ENCODE peak calls at places on chromosomes 4 and X, in eight cellular contexts. J is transverse colon, A is heart left ventricle, Z is HFF-Myc, V is ascending aorta, N is lower leg skin, W is lower lobe of right lung, I is GM12864. B is an unnamed sample.

GRCh38 chr4:6480532-6481088 is 8.2 kb upstream of the PPP2R2C start:
- DNase-seq in J (no peak), A (no peak), Z (no peak), V (no peak), N (no peak), W (no peak), I (no peak), B (no peak)

GRCh38 chr4:143531368-143531767 is 17.9 kb downstream of the SMARCA5 start:
- DNase-seq in J (no peak), A (no peak), Z (no peak), V (no peak), N (no peak), W (no peak), I (no peak), B (peak; percentile 17)

GRCh38 chr4:15020502-15021286 is 18.4 kb downstream of the CPEB2 start:
- DNase-seq in J (no peak), A (no peak), Z (no peak), V (no peak), N (no peak), W (no peak), I (no peak), B (no peak)

GRCh38 chr4:78058591-78059523 is 1.7 kb downstream of the FRAS1 start:
- DNase-seq in J (peak; percentile 41), A (peak; percentile 65), Z (peak; percentile 12), V (no peak), N (peak; percentile 91), W (peak; percentile 61), I (no peak), B (peak; percentile 29)

GRCh38 chr4:74097631-74098550 is 1.1 kb downstream of the CXCL2 start:
- DNase-seq in J (peak; percentile 21), A (no peak), Z (no peak), V (no peak), N (no peak), W (no peak), I (no peak), B (no peak)

GRCh38 chr4:143405197-143405730 is 68.6 kb downstream of the GAB1 start:
- DNase-seq in J (no peak), A (no peak), Z (no peak), V (no peak), N (no peak), W (no peak), I (no peak), B (no peak)

GRCh38 chrX:15664487-15665444 is at the start of gene CLTRN:
- DNase-seq in J (no peak), A (no peak), Z (no peak), V (no peak), N (no peak), W (no peak), I (no peak), B (no peak)

GRCh38 chr4:54800831-54801530 is 143.2 kb downstream of the KIT start:
- DNase-seq in J (no peak), A (no peak), Z (no peak), V (no peak), N (no peak), W (no peak), I (no peak), B (no peak)

GRCh38 chr4:152138451-152138850 is 377.6 kb upstream of the GATB start:
- DNase-seq in J (no peak), A (no peak), Z (no peak), V (no peak), N (no peak), W (no peak), I (no peak), B (no peak)

GRCh38 chr4:66911898-66912297 is 633.4 kb downstream of the CENPC start:
- DNase-seq in J (no peak), A (no peak), Z (no peak), V (no peak), N (no peak), W (no peak), I (no peak), B (peak; percentile 87)

GRCh38 chrX:49003696-49004095 is 1.6 kb upstream of the GRIPAP1 start:
- DNase-seq in J (no peak), A (no peak), Z (no peak), V (no peak), N (no peak), W (no peak), I (no peak), B (no peak)

GRCh38 chrX:115901241-115901640 is 269.3 kb upstream of the AGTR2 start:
- DNase-seq in J (no peak), A (no peak), Z (no peak), V (no peak), N (no peak), W (no peak), I (no peak), B (no peak)

GRCh38 chr4:127829014-127829413 is 46.9 kb downstream of the HSPA4L start:
- DNase-seq in J (no peak), A (no peak), Z (no peak), V (no peak), N (no peak), W (no peak), I (peak; percentile 62), B (no peak)

GRCh38 chr4:116358633-116359222 is 726.6 kb downstream of the TRAM1L1 start:
- DNase-seq in J (peak; percentile 66), A (no peak), Z (peak; percentile 29), V (no peak), N (peak; percentile 83), W (peak; percentile 41), I (peak; percentile 46), B (peak; percentile 83)

GRCh38 chr4:149781150-149781549 is 34.5 kb downstream of the IQCM start:
- DNase-seq in J (no peak), A (no peak), Z (peak; percentile 52), V (no peak), N (no peak), W (no peak), I (no peak), B (peak; percentile 65)

GRCh38 chrX:14673764-14674163 is 144.4 kb downstream of the GLRA2 start:
- DNase-seq in J (peak; percentile 25), A (no peak), Z (peak; percentile 63), V (no peak), N (no peak), W (no peak), I (peak; percentile 68), B (peak; percentile 87)

GRCh38 chr4:74503580-74503979 is 58.6 kb downstream of the AREG start:
- DNase-seq in J (no peak), A (no peak), Z (peak; percentile 14), V (no peak), N (no peak), W (no peak), I (no peak), B (peak; percentile 77)

GRCh38 chr4:184021389-184021788 is 116.3 kb downstream of the STOX2 start:
- DNase-seq in J (no peak), A (no peak), Z (no peak), V (no peak), N (no peak), W (no peak), I (no peak), B (no peak)

GRCh38 chrX:16022580-16023170 is 100.7 kb upstream of the GRPR start:
- DNase-seq in J (no peak), A (no peak), Z (no peak), V (no peak), N (no peak), W (no peak), I (no peak), B (peak; percentile 39)

DNA sequence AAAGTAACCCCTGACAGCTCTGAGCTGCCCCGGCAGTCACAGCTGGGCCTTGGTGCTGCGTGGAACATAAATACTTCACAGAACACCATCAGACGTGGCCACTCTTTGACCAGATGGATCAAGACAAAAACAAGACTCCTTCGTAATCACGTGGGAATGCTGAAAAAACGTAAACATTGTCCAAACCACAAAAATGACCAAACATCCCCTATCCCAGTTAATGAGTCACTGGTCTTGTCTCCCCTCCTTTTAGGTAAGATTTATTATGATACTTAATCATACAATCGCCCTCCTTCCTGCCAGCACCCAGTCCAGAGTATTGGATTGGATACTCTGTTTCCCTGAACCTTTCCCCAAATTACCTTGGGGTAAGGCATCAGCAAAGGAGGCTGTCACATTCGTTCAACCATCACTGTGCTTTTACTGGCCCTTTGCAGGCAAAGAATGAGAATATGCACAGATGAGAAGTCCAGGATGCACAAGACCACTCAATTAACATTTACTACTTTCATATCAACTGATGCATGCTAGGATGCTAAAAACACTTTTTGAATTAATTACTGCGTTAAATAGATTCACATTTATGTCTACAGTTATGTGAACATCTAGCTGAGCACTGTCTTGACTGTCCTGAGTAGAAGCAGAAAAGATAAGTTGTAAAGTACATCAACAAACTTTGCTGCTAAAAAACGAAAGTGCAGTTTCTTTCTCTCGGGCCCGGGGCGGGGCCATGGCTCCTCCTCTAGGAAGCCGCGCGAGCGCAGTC is 502 bp upstream of the TCEANC start:
- DNase-seq in J (no peak), A (no peak), Z (peak; percentile 80), V (no peak), N (no peak), W (no peak), I (no peak), B (peak; percentile 85)
- H3K4me3 ChIP-seq in J (peak overlapping the region; percentile 26), A (peak overlapping the region; percentile 58), Z (peak overlapping the region; percentile 53), V (peak overlapping the region; percentile 85), N (no peak overlapping the region), W (peak overlapping the region; percentile 67), I (peak overlapping the region; percentile 50), B (peak overlapping the region; percentile 71)

GRCh38 chrX:123173833-123174232 is 10.2 kb upstream of the GRIA3 start:
- DNase-seq in J (no peak), A (no peak), Z (no peak), V (no peak), N (no peak), W (no peak), I (no peak), B (no peak)
- TF ChIP-seq CTCF in J (no peak), A (no peak), Z (no peak), V (no peak), N (no peak), W (no peak), I (peak; percentile 22), B (peak; percentile 13)

GRCh38 chr4:42881262-42881661 is 11.3 kb upstream of the GRXCR1 start:
- DNase-seq in J (no peak), A (no peak), Z (no peak), V (no peak), N (no peak), W (no peak), I (no peak), B (no peak)

GRCh38 chr4:42878868-42879267 is 13.6 kb upstream of the GRXCR1 start:
- DNase-seq in J (no peak), A (no peak), Z (no peak), V (no peak), N (no peak), W (no peak), I (no peak), B (no peak)
- H3K4me3 ChIP-seq in J (no peak overlapping the region), A (no peak overlapping the region), Z (no peak overlapping the region), V (no peak overlapping the region), N (no peak overlapping the region), W (no peak overlapping the region), I (no peak overlapping the region), B (no peak overlapping the region)

GRCh38 chrX:39133971-39134370 is 332.7 kb downstream of the MID1IP1 start:
- DNase-seq in J (peak; percentile 19), A (no peak), Z (no peak), V (no peak), N (no peak), W (no peak), I (no peak), B (no peak)
- TF ChIP-seq CTCF in J (peak; percentile 21), A (peak; percentile 24), Z (no peak), V (no peak), N (no peak), W (no peak), I (peak; percentile 56), B (no peak)